ENCODE peak calls at places on chromosomes 4 and X, in five cellular contexts. E is Right ventricle myocardium inferior, Q is DMS153, W is right lobe of liver, N is NCI-H1048. X is an unnamed sample.

GRCh38 chr4:127782025-127782274 is 172 bp upstream of the HSPA4L start:
- DNase-seq in E (peak; percentile 92), Q (peak; percentile 69), W (peak; percentile 92), N (peak; percentile 66), X (no peak)

GRCh38 chr4:90982787-90983186 is 855.6 kb downstream of the CCSER1 start:
- DNase-seq in E (no peak), Q (no peak), W (no peak), N (no peak), X (no peak)

GRCh38 chrX:110795645-110796510 is at the start of gene CHRDL1:
- DNase-seq in E (peak; percentile 56), Q (no peak), W (peak; percentile 37), N (no peak), X (no peak)

GRCh38 chrX:42442745-42443144 is 335.2 kb downstream of the PPP1R2C start:
- DNase-seq in E (no peak), Q (no peak), W (no peak), N (no peak), X (no peak)

GRCh38 chr4:15381806-15382338 is 46.0 kb upstream of the C1QTNF7 start:
- DNase-seq in E (no peak), Q (no peak), W (no peak), N (no peak), X (no peak)

GRCh38 chrX:48531359-48531954 is 8.1 kb upstream of the TBC1D25 start:
- DNase-seq in E (no peak), Q (no peak), W (no peak), N (no peak), X (peak; percentile 41)

GRCh38 chr4:168269879-168270278 is 48.7 kb downstream of the DDX60 start:
- DNase-seq in E (no peak), Q (peak; percentile 64), W (no peak), N (no peak), X (no peak)

GRCh38 chr4:133594246-133595207 is 445.4 kb downstream of the PCDH10 start:
- DNase-seq in E (no peak), Q (no peak), W (no peak), N (no peak), X (no peak)

GRCh38 chr4:30757357-30757756 is 37.2 kb downstream of the PCDH7 start:
- DNase-seq in E (no peak), Q (no peak), W (no peak), N (no peak), X (peak; percentile 73)

GRCh38 chrX:140180585-140180984 is 215.3 kb upstream of the CXorf66 start:
- DNase-seq in E (no peak), Q (no peak), W (no peak), N (no peak), X (peak; percentile 32)

GRCh38 chr4:102466298-102466697 is 34.9 kb upstream of the NFKB1 start:
- DNase-seq in E (no peak), Q (no peak), W (no peak), N (no peak), X (no peak)

GRCh38 chr4:5144384-5144783 is 93.1 kb downstream of the STK32B start:
- DNase-seq in E (no peak), Q (no peak), W (no peak), N (no peak), X (no peak)

GRCh38 chr4:180652533-180652932 is 1590.7 kb upstream of the TENM3 start:
- DNase-seq in E (no peak), Q (no peak), W (no peak), N (no peak), X (no peak)

GRCh38 chr4:89356086-89356485 is 48.5 kb upstream of the GPRIN3 start:
- DNase-seq in E (no peak), Q (peak; percentile 58), W (no peak), N (no peak), X (peak; percentile 5)

GRCh38 chr4:95362906-95363578 is 185.7 kb downstream of the UNC5C start:
- DNase-seq in E (no peak), Q (no peak), W (no peak), N (no peak), X (no peak)

GRCh38 chrX:129875669-129876068 is 30.3 kb upstream of the UTP14A start:
- DNase-seq in E (no peak), Q (no peak), W (no peak), N (no peak), X (peak; percentile 43)

GRCh38 chr4:108044951-108045686 is 55.4 kb downstream of the HADH start:
- DNase-seq in E (no peak), Q (no peak), W (no peak), N (no peak), X (no peak)

GRCh38 chr4:87697272-87697671 is 47.2 kb downstream of the DMP1 start:
- DNase-seq in E (no peak), Q (no peak), W (no peak), N (no peak), X (no peak)

GRCh38 chr4:141158219-141158618 is 24.9 kb upstream of the RNF150 start:
- DNase-seq in E (no peak), Q (no peak), W (no peak), N (no peak), X (no peak)

GRCh38 chr4:85498068-85498733 is 23.3 kb downstream of the ARHGAP24 start:
- DNase-seq in E (peak; percentile 81), Q (no peak), W (no peak), N (no peak), X (no peak)

GRCh38 chrX:323721-324628 is 5.4 kb upstream of the GTPBP6 start:
- DNase-seq in E (peak; percentile 67), Q (no peak), W (peak; percentile 62), N (no peak), X (peak; percentile 21)